ENCODE peak calls at places on chromosomes 1 and 21, in six cellular contexts. H is GM10248, X is left ventricle myocardium inferior, P is nephron progenitor cell, Q is fibroblast of the aortic adventitia, Z is fibroblast of pulmonary artery. J is an unnamed sample.

GRCh38 chr21:42624095-42624830 is 29.2 kb upstream of the PDE9A start:
- DNase-seq in H (no peak), X (no peak), P (no peak), Q (no peak), Z (no peak), J (no peak)

GRCh38 chr1:192327997-192328396 is 11.2 kb downstream of the RGS21 start:
- DNase-seq in H (no peak), X (no peak), P (no peak), Q (no peak), Z (no peak), J (no peak)

GRCh38 chr1:86156571-86157455 is at the start of gene COL24A1:
- DNase-seq in H (peak; percentile 31), X (peak; percentile 44), P (peak; percentile 79), Q (peak; percentile 34), Z (peak; percentile 53), J (peak; percentile 31)

GRCh38 chr1:29385966-29386365 is 149.6 kb downstream of the PTPRU start:
- DNase-seq in H (no peak), X (no peak), P (no peak), Q (no peak), Z (no peak), J (no peak)

GRCh38 chr1:3623441-3624150 is 1.2 kb upstream of the TPRG1L start:
- DNase-seq in H (no peak), X (no peak), P (peak; percentile 42), Q (no peak), Z (no peak), J (no peak)

GRCh38 chr1:55259906-55260608 is 44.9 kb upstream of the USP24 start:
- DNase-seq in H (no peak), X (no peak), P (no peak), Q (no peak), Z (no peak), J (no peak)

GRCh38 chr1:59738152-59738551 is 76.6 kb upstream of the HOOK1 start:
- DNase-seq in H (no peak), X (no peak), P (no peak), Q (peak; percentile 85), Z (no peak), J (peak; percentile 84)

GRCh38 chr1:151606384-151606783 is 5.5 kb upstream of the SNX27 start:
- DNase-seq in H (no peak), X (no peak), P (no peak), Q (no peak), Z (peak; percentile 20), J (no peak)

GRCh38 chr1:33165809-33166208 is 16.0 kb downstream of the TRIM62 start:
- DNase-seq in H (no peak), X (no peak), P (no peak), Q (no peak), Z (no peak), J (no peak)

GRCh38 chr1:244835276-244836134 is at the start of gene COX20:
- DNase-seq in H (peak; percentile 83), X (peak; percentile 90), P (peak; percentile 91), Q (peak; percentile 86), Z (peak; percentile 90), J (peak; percentile 89)

GRCh38 chr1:156510709-156511108 is 10.1 kb upstream of the MEF2D start:
- DNase-seq in H (no peak), X (peak; percentile 85), P (no peak), Q (peak; percentile 78), Z (peak; percentile 81), J (peak; percentile 99)

GRCh38 chr1:184558691-184559090 is 171.9 kb downstream of the C1orf21 start:
- DNase-seq in H (no peak), X (no peak), P (no peak), Q (no peak), Z (no peak), J (peak; percentile 11)

GRCh38 chr1:187003353-187003752 is 174.6 kb downstream of the PLA2G4A start:
- DNase-seq in H (no peak), X (no peak), P (no peak), Q (no peak), Z (no peak), J (no peak)

GRCh38 chr1:31944205-31945089 is 6.3 kb upstream of the PTP4A2 start:
- DNase-seq in H (peak; percentile 91), X (peak; percentile 92), P (peak; percentile 88), Q (peak; percentile 95), Z (peak; percentile 94), J (peak; percentile 90)

GRCh38 chr1:103461171-103462105 is 64.1 kb upstream of the RNPC3 start:
- DNase-seq in H (peak; percentile 20), X (no peak), P (no peak), Q (peak; percentile 41), Z (peak; percentile 38), J (peak; percentile 17)

GRCh38 chr1:23742670-23743286 is 493 bp upstream of the ELOA start:
- DNase-seq in H (no peak), X (no peak), P (no peak), Q (no peak), Z (peak; percentile 17), J (peak; percentile 29)
- TF ChIP-seq CTCF in H (no peak), X (no peak), P (no peak), Q (no peak), Z (no peak), J (no peak)

GRCh38 chr1:9718006-9718680 is 66.6 kb downstream of the PIK3CD start:
- DNase-seq in H (no peak), X (no peak), P (no peak), Q (no peak), Z (no peak), J (no peak)
- TF ChIP-seq CTCF in H (no peak), X (no peak), P (no peak), Q (no peak), Z (no peak), J (no peak)

GRCh38 chr1:212110617-212111016 is 75.1 kb downstream of the DTL start:
- DNase-seq in H (no peak), X (peak; percentile 24), P (no peak), Q (peak; percentile 80), Z (peak; percentile 69), J (peak; percentile 45)
- TF ChIP-seq CTCF in H (no peak), X (no peak), P (no peak), Q (peak; percentile 38), Z (peak; percentile 37), J (peak; percentile 29)

GRCh38 chr1:198068280-198068679 is 88.5 kb upstream of the NEK7 start:
- DNase-seq in H (no peak), X (no peak), P (no peak), Q (no peak), Z (no peak), J (no peak)

GRCh38 chr1:198075296-198075695 is 81.5 kb upstream of the NEK7 start:
- DNase-seq in H (no peak), X (no peak), P (no peak), Q (no peak), Z (no peak), J (no peak)

DNA sequence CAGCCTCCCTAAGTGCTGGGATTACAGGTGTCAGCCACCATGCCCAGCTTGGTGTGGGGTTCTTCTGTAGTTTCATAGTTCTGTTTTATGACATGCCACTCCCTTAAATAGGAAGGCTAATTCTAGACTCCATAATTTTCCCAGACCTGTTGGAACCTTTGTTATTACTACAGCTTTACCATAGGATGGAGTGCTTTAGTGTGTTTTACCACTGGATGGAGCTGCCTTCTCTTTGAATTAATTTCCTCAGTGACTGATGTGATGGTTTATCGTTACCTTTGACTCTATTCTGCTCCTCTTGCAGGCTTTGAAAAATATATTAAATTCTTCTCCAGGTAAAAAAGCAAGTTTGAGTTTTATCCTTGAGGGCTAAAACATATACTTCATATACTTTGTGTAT is 84.6 kb upstream of the NEK7 start:
- DNase-seq in H (no peak), X (no peak), P (no peak), Q (peak; percentile 35), Z (peak; percentile 42), J (peak; percentile 11)
- TF ChIP-seq CTCF in H (peak; percentile 3), X (peak; percentile 46), P (no peak), Q (peak; percentile 43), Z (peak; percentile 47), J (peak; percentile 48)

GRCh38 chr1:147669475-147670318 is 627 bp downstream of the ACP6 start:
- DNase-seq in H (peak; percentile 47), X (peak; percentile 26), P (peak; percentile 64), Q (peak; percentile 14), Z (peak; percentile 39), J (peak; percentile 40)

GRCh38 chr1:147670319-147671003 is at the start of gene ACP6:
- DNase-seq in H (peak; percentile 93), X (peak; percentile 96), P (peak; percentile 90), Q (peak; percentile 93), Z (peak; percentile 96), J (peak; percentile 90)

GRCh38 chr1:147664206-147664605 is 6.1 kb downstream of the ACP6 start:
- DNase-seq in H (no peak), X (no peak), P (no peak), Q (no peak), Z (no peak), J (no peak)

DNA sequence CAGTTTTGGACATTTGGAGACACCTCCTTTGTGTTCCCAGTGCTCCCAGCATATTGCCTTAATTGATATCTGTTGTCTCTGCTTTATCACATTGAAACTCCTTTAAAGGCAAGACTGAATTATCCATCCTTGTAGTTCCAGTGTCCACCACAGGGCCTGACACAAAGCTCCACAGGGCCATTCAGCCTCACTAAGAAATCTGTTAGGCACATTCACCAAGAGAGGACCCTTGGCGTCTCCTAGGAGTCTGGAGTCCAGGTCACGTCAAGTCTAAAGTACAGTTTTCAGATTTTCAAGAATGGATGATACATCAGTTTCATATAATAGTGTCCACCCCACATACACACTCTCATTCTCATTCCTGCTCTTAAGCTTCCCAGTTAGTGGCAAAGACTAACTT is 4.8 kb downstream of the ACP6 start:
- DNase-seq in H (no peak), X (no peak), P (no peak), Q (no peak), Z (no peak), J (no peak)
- TF ChIP-seq CTCF in H (no peak), X (peak; percentile 24), P (peak; percentile 21), Q (peak; percentile 37), Z (peak; percentile 29), J (peak; percentile 37)

GRCh38 chr1:27617420-27617819 is 13.5 kb upstream of the AHDC1 start:
- DNase-seq in H (no peak), X (no peak), P (no peak), Q (no peak), Z (no peak), J (no peak)

GRCh38 chr1:27618341-27619067 is 14.6 kb upstream of the AHDC1 start:
- DNase-seq in H (no peak), X (no peak), P (no peak), Q (no peak), Z (no peak), J (no peak)

GRCh38 chr1:27614625-27615344 is 10.8 kb upstream of the AHDC1 start:
- DNase-seq in H (no peak), X (no peak), P (peak; percentile 65), Q (no peak), Z (no peak), J (no peak)

GRCh38 chr1:27615346-27616004 is 11.5 kb upstream of the AHDC1 start:
- DNase-seq in H (no peak), X (no peak), P (no peak), Q (no peak), Z (no peak), J (no peak)

GRCh38 chr1:27616441-27616840 is 12.5 kb upstream of the AHDC1 start:
- DNase-seq in H (no peak), X (no peak), P (no peak), Q (no peak), Z (no peak), J (no peak)
- TF ChIP-seq CTCF in H (peak; percentile 23), X (peak; percentile 10), P (no peak), Q (peak; percentile 22), Z (peak; percentile 27), J (peak; percentile 27)

DNA sequence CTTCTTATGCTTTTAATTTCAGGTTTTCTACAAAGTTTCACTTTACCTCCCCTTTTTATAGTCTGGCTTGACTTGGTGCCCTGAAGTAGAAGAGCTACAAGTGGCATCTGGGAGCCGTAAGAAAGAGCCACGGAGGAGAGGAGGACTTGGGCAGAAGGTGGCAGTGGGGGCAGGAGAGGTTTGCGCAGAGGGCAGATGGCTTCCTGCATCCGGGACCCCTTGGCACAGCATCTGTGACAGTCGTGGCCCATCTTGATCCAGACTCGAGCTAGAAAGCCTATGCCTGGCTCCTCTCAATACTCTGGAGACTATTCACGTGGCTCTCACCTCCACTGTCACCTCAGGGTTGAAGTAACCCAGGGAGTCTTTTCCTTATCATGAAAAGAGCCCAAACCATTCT is 169.1 kb downstream of the DYRK1A start:
- DNase-seq in H (no peak), X (no peak), P (no peak), Q (no peak), Z (no peak), J (no peak)
- TF ChIP-seq CTCF in H (no peak), X (no peak), P (no peak), Q (no peak), Z (no peak), J (no peak)

J was measured in AG10803.